ENCODE peak calls at places on chromosomes 7 and 10, in ten cellular contexts. R, A, U, B, D, T, H, J, P and X are unnamed samples.
A peak's percentile ranks its signal among the peaks of the same experiment; 100 is the strongest.

GRCh38 chr10:88880287-88881094 is 446 bp downstream of the STAMBPL1 start:
- DNase-seq in R (peak; percentile 51), A (peak; percentile 86), U (peak; percentile 85), B (peak; percentile 89), D (peak; percentile 70), T (peak; percentile 55), H (peak; percentile 82), J (peak; percentile 36), P (peak; percentile 97), X (peak; percentile 47)

GRCh38 chr10:72846225-72846624 is 47.3 kb upstream of the OIT3 start:
- DNase-seq in R (peak; percentile 74), A (no peak), U (no peak), B (no peak), D (no peak), T (no peak), H (peak; percentile 32), J (no peak), P (no peak), X (no peak)

GRCh38 chr7:33044986-33045385 is 17.6 kb downstream of the NT5C3A start:
- DNase-seq in R (no peak), A (no peak), U (no peak), B (no peak), D (no peak), T (no peak), H (no peak), J (no peak), P (no peak), X (no peak)

GRCh38 chr7:119711104-119711503 is 561.9 kb upstream of the KCND2 start:
- DNase-seq in R (no peak), A (no peak), U (no peak), B (no peak), D (no peak), T (no peak), H (no peak), J (no peak), P (no peak), X (no peak)

GRCh38 chr7:24764972-24765744 is 7.9 kb upstream of the GSDME start:
- DNase-seq in R (no peak), A (no peak), U (no peak), B (no peak), D (no peak), T (no peak), H (no peak), J (no peak), P (no peak), X (no peak)

GRCh38 chr10:16182688-16183087 is 254.1 kb upstream of the PTER start:
- DNase-seq in R (no peak), A (no peak), U (no peak), B (peak; percentile 68), D (no peak), T (no peak), H (no peak), J (no peak), P (no peak), X (no peak)

GRCh38 chr10:95327367-95327766 is 36.6 kb upstream of the PDLIM1 start:
- DNase-seq in R (no peak), A (peak; percentile 86), U (peak; percentile 48), B (no peak), D (no peak), T (peak; percentile 52), H (no peak), J (no peak), P (no peak), X (peak; percentile 65)

GRCh38 chr10:24350111-24350921 is 141.4 kb downstream of the KIAA1217 start:
- DNase-seq in R (no peak), A (no peak), U (no peak), B (no peak), D (no peak), T (no peak), H (no peak), J (no peak), P (no peak), X (no peak)

GRCh38 chr7:6422926-6423632 is 24.7 kb downstream of the DAGLB start:
- DNase-seq in R (no peak), A (peak; percentile 41), U (no peak), B (no peak), D (no peak), T (no peak), H (no peak), J (no peak), P (peak; percentile 89), X (no peak)

GRCh38 chr10:98357208-98357836 is 57.7 kb downstream of the PYROXD2 start:
- DNase-seq in R (no peak), A (no peak), U (no peak), B (no peak), D (no peak), T (no peak), H (no peak), J (no peak), P (no peak), X (no peak)

GRCh38 chr10:63697956-63698814 is 177.0 kb downstream of the REEP3 start:
- DNase-seq in R (no peak), A (no peak), U (no peak), B (no peak), D (no peak), T (no peak), H (no peak), J (no peak), P (no peak), X (no peak)

GRCh38 chr7:88116395-88116794 is 103.4 kb downstream of the SRI start:
- DNase-seq in R (no peak), A (no peak), U (no peak), B (no peak), D (no peak), T (no peak), H (no peak), J (no peak), P (no peak), X (no peak)

GRCh38 chr7:92246363-92247101 is 758 bp downstream of the ANKIB1 start:
- DNase-seq in R (no peak), A (no peak), U (peak; percentile 15), B (no peak), D (no peak), T (peak; percentile 16), H (peak; percentile 49), J (no peak), P (peak; percentile 81), X (no peak)
- H3K27ac ChIP-seq in R (peak overlapping the region; percentile 79), A (peak overlapping the region; percentile 93), U (peak overlapping the region; percentile 99), B (peak overlapping the region; percentile 94), D (peak overlapping the region; percentile 90), T (peak overlapping the region; percentile 92), H (peak overlapping the region; percentile 52), J (peak overlapping the region; percentile 99), P (peak overlapping the region; percentile 94), X (peak overlapping the region; percentile 94)

DNA sequence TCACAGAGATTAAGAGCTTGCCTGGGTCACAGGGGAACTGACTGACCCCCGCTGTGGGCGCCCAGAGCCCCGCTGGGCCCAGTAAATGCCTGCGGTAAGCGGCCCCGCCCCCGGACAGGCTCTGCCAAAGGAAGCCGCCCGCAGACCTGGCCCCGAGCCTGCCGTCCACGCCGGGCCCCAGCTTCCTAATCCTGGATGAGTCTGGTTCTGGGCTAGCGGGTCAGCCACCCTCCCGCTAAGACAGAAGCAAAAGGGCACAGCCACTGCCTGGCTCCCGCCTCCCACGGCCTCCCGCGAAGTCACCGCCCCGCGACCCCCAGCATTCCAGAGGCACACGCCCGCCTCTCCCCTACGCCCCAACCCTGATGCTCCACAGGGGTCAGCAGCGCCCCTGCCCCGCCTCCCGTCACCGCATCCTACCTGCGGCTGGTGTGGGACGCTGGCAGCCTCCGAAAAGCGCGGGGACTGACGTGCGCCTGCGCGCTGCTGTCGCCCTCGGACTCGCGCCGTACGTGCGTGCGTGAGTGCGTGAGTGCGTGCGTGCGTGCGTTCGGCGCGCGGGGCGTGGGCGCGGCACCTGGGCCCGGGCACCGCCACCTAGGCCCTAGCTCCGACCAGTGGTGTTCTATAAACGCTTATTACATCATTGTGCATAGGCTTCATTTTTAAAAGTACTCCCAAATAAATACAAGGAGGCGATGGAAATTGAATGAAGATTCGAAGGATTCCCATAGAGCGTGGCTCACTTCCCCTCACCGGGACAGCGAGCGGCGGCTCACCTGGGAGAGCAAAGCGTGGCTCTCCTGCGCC is at the start of gene FIGNL1:
- DNase-seq in R (peak; percentile 55), A (peak; percentile 79), U (peak; percentile 79), B (peak; percentile 80), D (peak; percentile 59), T (peak; percentile 44), H (peak; percentile 78), J (peak; percentile 61), P (peak; percentile 95), X (peak; percentile 63)
- TF ChIP-seq POLR2AphosphoS5 in R (no peak), A (peak; percentile 87), U (peak; percentile 54), B (no peak), D (peak; percentile 35), T (peak; percentile 32), H (peak; percentile 69), J (peak; percentile 65), P (peak; percentile 92), X (no peak)

DNA sequence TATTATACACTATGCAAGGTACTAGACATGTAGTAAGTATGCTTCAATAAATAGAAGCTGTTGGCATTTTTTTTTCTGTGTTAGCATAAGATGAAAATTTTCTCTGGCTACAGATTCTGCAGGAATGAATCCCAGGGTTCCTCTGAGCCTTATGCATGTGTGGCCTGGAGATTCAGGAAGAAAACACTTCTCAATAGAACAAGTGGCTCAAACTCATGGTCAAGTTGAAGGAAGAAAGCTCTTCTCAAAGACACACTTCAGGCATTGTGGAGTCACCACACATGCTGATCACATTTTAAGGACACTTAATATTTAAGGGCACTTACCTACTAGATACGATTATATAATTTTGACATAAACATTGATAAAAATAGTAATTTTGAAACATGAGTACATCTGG is 19.5 kb downstream of the DNAH11 start:
- DNase-seq in R (no peak), A (no peak), U (no peak), B (no peak), D (no peak), T (no peak), H (no peak), J (no peak), P (no peak), X (no peak)
- TF ChIP-seq POLR2A in R (no peak), A (no peak), U (no peak), B (no peak), D (no peak), T (no peak), H (no peak), J (no peak), P (no peak), X (no peak)

DNA sequence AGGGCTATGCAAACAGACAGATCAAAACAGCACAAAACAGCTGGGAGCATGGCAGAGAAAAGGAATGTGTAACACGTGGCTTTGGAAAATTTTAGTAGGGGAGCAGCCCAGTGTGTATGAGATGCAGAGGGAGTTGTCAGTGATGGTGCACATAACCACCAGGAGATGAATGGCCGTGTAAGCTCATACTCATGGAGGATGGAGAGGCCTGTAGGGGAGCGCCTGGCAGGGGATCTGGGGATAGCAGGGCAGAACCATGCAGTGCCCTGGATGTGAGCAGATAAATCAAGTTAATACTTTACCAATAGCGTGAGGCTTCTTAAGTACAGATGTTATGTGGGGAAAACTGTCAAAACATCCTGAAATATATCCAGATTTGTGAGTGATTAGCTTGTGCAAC is 45.6 kb downstream of the RHOBTB1 start:
- DNase-seq in R (no peak), A (no peak), U (no peak), B (no peak), D (no peak), T (no peak), H (no peak), J (no peak), P (no peak), X (no peak)
- H3K27ac ChIP-seq in R (no peak overlapping the region), A (no peak overlapping the region), U (no peak overlapping the region), B (no peak overlapping the region), D (no peak overlapping the region), T (no peak overlapping the region), H (no peak overlapping the region), J (no peak overlapping the region), P (no peak overlapping the region), X (no peak overlapping the region)